ENCODE peak calls at places on chromosomes 12 and 14, in ten cellular contexts. Q is DMS153; S is CD8-positive, alpha-beta T cell; B is sciatic nerve; W is AG09309; R is ovary; I is neural progenitor cell; C is NCI-H1694; U is GM06990; F is HFFc6. J is an unnamed sample.

GRCh38 chr12:13864081-13864673 is 117.2 kb downstream of the GRIN2B start:
- DNase-seq in B (peak; percentile 85), C (peak; percentile 81), F (peak; percentile 21), W (peak; percentile 10), S (peak; percentile 11), R (peak; percentile 32), I (peak; percentile 81), Q (peak; percentile 47), U (peak; percentile 6), J (peak; percentile 79)

GRCh38 chr12:94057262-94058151 is 90.9 kb upstream of the PLXNC1 start:
- DNase-seq in Q (no peak), C (no peak), W (no peak), B (no peak), R (no peak), F (peak; percentile 39), S (no peak), U (no peak), I (no peak), J (no peak)

GRCh38 chr12:104672501-104673265 is 215.9 kb downstream of the CHST11 start:
- DNase-seq in S (no peak), F (no peak), C (no peak), B (no peak), U (no peak), R (no peak), Q (no peak), W (no peak), I (no peak), J (no peak)

GRCh38 chr12:6556857-6557256 is 1.0 kb upstream of the IFFO1 start:
- DNase-seq in C (no peak), R (no peak), F (no peak), B (no peak), W (no peak), I (no peak), S (no peak), U (no peak), Q (no peak), J (no peak)

GRCh38 chr14:64891839-64892375 is 12.2 kb upstream of the SPTB start:
- DNase-seq in B (no peak), W (peak; percentile 42), U (peak; percentile 13), R (no peak), I (peak; percentile 82), F (peak; percentile 69), C (peak; percentile 91), Q (peak; percentile 41), S (no peak), J (peak; percentile 91)

GRCh38 chr14:62304172-62304571 is 542.0 kb downstream of the SNAPC1 start:
- DNase-seq in F (no peak), Q (no peak), W (no peak), R (no peak), B (no peak), C (no peak), U (no peak), S (no peak), I (no peak), J (no peak)

GRCh38 chr14:104397956-104398355 is 181.6 kb upstream of the C14orf180 start:
- DNase-seq in W (no peak), I (no peak), C (no peak), R (no peak), U (no peak), B (no peak), F (no peak), Q (no peak), S (no peak), J (no peak)

GRCh38 chr12:98066251-98066650 is 449.1 kb upstream of the TMPO start:
- DNase-seq in B (no peak), R (no peak), Q (no peak), I (no peak), S (no peak), C (no peak), U (no peak), W (no peak), F (no peak), J (no peak)

GRCh38 chr12:121595520-121595919 is 14.7 kb upstream of the KDM2B start:
- DNase-seq in C (no peak), Q (no peak), R (no peak), S (no peak), B (no peak), U (no peak), F (no peak), W (no peak), I (no peak), J (no peak)